ENCODE peak calls at places on chromosome 16, in four cellular contexts. U, W, D and M are unnamed samples.

GRCh38 chr16:25691519-25692091 is at the start of gene HS3ST4:
- DNase-seq in W (peak; percentile 37), D (no peak), U (no peak), M (peak; percentile 53)

GRCh38 chr16:67697407-67697806 is 21.7 kb downstream of the GFOD2 start:
- DNase-seq in U (no peak), D (no peak), W (no peak), M (no peak)

GRCh38 chr16:70157477-70158260 is 15.9 kb upstream of the CLEC18C start:
- DNase-seq in W (no peak), D (no peak), U (no peak), M (no peak)

GRCh38 chr16:2774161-2774891 is 2.8 kb downstream of the ELOB start:
- DNase-seq in W (no peak), U (no peak), D (no peak), M (no peak)

GRCh38 chr16:49462989-49463371 is 89.4 kb downstream of the C16orf78 start:
- DNase-seq in W (no peak), U (no peak), D (no peak), M (peak; percentile 4)

GRCh38 chr16:4317471-4318170 is 1.8 kb downstream of the GLIS2 start:
- DNase-seq in W (no peak), D (no peak), U (no peak), M (peak; percentile 58)

GRCh38 chr16:14131774-14132695 is 60.9 kb downstream of the MRTFB start:
- DNase-seq in W (no peak), D (peak; percentile 12), U (no peak), M (no peak)

GRCh38 chr16:78607465-78607864 is 508.0 kb downstream of the WWOX start:
- DNase-seq in D (peak; percentile 31), U (no peak), W (no peak), M (no peak)

GRCh38 chr16:72013389-72013788 is 4.8 kb downstream of the DHODH start:
- DNase-seq in D (peak; percentile 51), W (no peak), U (peak; percentile 61), M (no peak)

GRCh38 chr16:87951550-87952538 is 610 bp downstream of the BANP start:
- DNase-seq in D (no peak), W (peak; percentile 23), U (no peak), M (peak; percentile 58)

GRCh38 chr16:3259097-3259496 is 2.7 kb upstream of the MEFV start:
- DNase-seq in D (peak; percentile 44), W (no peak), U (no peak), M (no peak)

GRCh38 chr16:19008245-19008644 is 24.5 kb downstream of the TMC7 start:
- DNase-seq in W (no peak), D (peak; percentile 85), U (no peak), M (no peak)

GRCh38 chr16:65071371-65072311 is 50.2 kb downstream of the CDH11 start:
- DNase-seq in D (peak; percentile 79), U (no peak), W (no peak), M (no peak)

GRCh38 chr16:49634235-49635008 is 221.5 kb downstream of the ZNF423 start:
- DNase-seq in W (no peak), U (no peak), D (no peak), M (no peak)

GRCh38 chr16:87431926-87432325 is 39.8 kb downstream of the MAP1LC3B start:
- DNase-seq in W (no peak), U (peak; percentile 46), D (peak; percentile 94), M (no peak)

GRCh38 chr16:89020925-89021595 is 44.1 kb upstream of the CBFA2T3 start:
- DNase-seq in D (no peak), U (peak; percentile 1), W (no peak), M (no peak)

GRCh38 chr16:52584921-52585320 is 38.0 kb upstream of the TOX3 start:
- DNase-seq in W (no peak), D (no peak), U (no peak), M (no peak)

GRCh38 chr16:89006036-89006752 is 29.2 kb upstream of the CBFA2T3 start:
- DNase-seq in D (no peak), W (no peak), U (peak; percentile 12), M (no peak)

GRCh38 chr16:56865394-56866062 is 521 bp downstream of the SLC12A3 start:
- DNase-seq in D (no peak), U (no peak), W (no peak), M (no peak)

GRCh38 chr16:75805946-75806345 is 79.7 kb upstream of the CPHXL start:
- DNase-seq in U (no peak), D (no peak), W (no peak), M (no peak)

GRCh38 chr16:78684040-78684611 is 584.7 kb downstream of the WWOX start:
- DNase-seq in D (peak; percentile 97), W (no peak), U (no peak), M (no peak)

GRCh38 chr16:2737238-2737605 is 15.2 kb upstream of the SRRM2 start:
- DNase-seq in W (no peak), U (no peak), D (no peak), M (no peak)

GRCh38 chr16:72099377-72099818 is 5.8 kb downstream of the DHX38 start:
- DNase-seq in D (peak; percentile 56), U (peak; percentile 70), W (peak; percentile 39), M (peak; percentile 62)

GRCh38 chr16:83843657-83844056 is 35.9 kb downstream of the HSBP1 start:
- DNase-seq in D (no peak), W (no peak), U (no peak), M (no peak)

GRCh38 chr16:13077816-13078215 is 176.4 kb downstream of the SHISA9 start:
- DNase-seq in W (no peak), U (no peak), D (no peak), M (no peak)

GRCh38 chr16:68197250-68197649 is 38.7 kb downstream of the ESRP2 start:
- DNase-seq in U (no peak), W (no peak), D (peak; percentile 18), M (no peak)

GRCh38 chr16:89314357-89314756 is 96.9 kb downstream of the ZNF778 start:
- DNase-seq in D (no peak), W (no peak), U (no peak), M (no peak)

GRCh38 chr16:78669994-78670393 is 570.5 kb downstream of the WWOX start:
- DNase-seq in U (no peak), W (no peak), D (peak; percentile 74), M (no peak)

GRCh38 chr16:18969855-18970240 is 13.9 kb upstream of the TMC7 start:
- DNase-seq in D (no peak), W (no peak), U (no peak), M (no peak)

GRCh38 chr16:14132696-14133048 is 61.6 kb downstream of the MRTFB start:
- DNase-seq in W (no peak), U (no peak), D (peak; percentile 72), M (no peak)

GRCh38 chr16:75296606-75297005 is 45.2 kb upstream of the BCAR1 start:
- DNase-seq in D (peak; percentile 33), U (peak; percentile 64), W (no peak), M (no peak)

GRCh38 chr16:31409433-31409832 is 16.3 kb downstream of the ITGAD start:
- DNase-seq in W (no peak), U (no peak), D (peak; percentile 53), M (no peak)

GRCh38 chr16:88769617-88770458 is 15.2 kb downstream of the PIEZO1 start:
- DNase-seq in D (no peak), W (no peak), U (peak; percentile 62), M (peak; percentile 63)

GRCh38 chr16:74982303-74982702 is 2.6 kb downstream of the WDR59 start:
- DNase-seq in D (no peak), W (no peak), U (no peak), M (no peak)

GRCh38 chr16:68247400-68247799 is 2.2 kb downstream of the PLA2G15 start:
- DNase-seq in D (no peak), U (no peak), W (no peak), M (no peak)

GRCh38 chr16:64452446-64452845 is 669.4 kb downstream of the CDH11 start:
- DNase-seq in D (no peak), U (no peak), W (no peak), M (no peak)

GRCh38 chr16:61730997-61731396 is 305.2 kb downstream of the CDH8 start:
- DNase-seq in U (no peak), D (no peak), W (no peak), M (no peak)

GRCh38 chr16:46686815-46687473 is 2.0 kb downstream of the VPS35 start:
- DNase-seq in D (no peak), W (no peak), U (no peak), M (no peak)

GRCh38 chr16:46687486-46687885 is 1.5 kb downstream of the VPS35 start:
- DNase-seq in W (no peak), U (no peak), D (no peak), M (no peak)

GRCh38 chr16:46689492-46690280 is at the start of gene ORC6:
- DNase-seq in W (peak; percentile 93), D (peak; percentile 94), U (peak; percentile 99), M (peak; percentile 98)

GRCh38 chr16:46688657-46689491 is at the start of gene VPS35:
- DNase-seq in U (peak; percentile 100), W (peak; percentile 100), D (peak; percentile 98), M (peak; percentile 100)

DNA sequence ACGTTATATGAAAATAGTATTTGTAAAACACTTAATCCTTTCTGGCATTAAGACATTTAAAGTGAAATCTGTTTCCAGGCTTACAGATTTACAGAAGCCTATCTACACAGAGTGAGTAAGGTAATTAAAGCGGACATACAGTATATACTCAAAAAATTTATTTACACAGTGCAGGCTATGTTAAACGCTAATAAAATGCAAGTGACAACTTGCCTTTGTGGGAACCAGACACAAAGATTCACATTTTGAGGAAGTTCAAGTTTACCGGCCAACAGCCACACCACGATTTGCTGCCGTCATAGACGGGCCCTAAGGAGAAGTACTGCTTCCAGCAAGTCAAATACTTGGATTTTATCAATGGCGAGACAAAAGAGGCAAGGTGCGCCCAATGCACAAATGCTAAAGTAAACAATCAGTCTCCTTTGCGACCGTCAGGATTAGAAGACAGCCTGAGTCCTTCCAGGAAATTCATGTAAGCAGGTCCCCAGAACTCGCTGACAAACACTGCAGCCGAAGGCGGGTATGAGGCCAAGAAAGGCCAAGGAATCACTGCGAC is 799 bp downstream of the VPS35 start:
- DNase-seq in W (no peak), U (no peak), D (peak; percentile 28), M (no peak)
- TF ChIP-seq CTCF in W (peak; percentile 67), U (peak; percentile 47), D (peak; percentile 15), M (no peak)

DNA sequence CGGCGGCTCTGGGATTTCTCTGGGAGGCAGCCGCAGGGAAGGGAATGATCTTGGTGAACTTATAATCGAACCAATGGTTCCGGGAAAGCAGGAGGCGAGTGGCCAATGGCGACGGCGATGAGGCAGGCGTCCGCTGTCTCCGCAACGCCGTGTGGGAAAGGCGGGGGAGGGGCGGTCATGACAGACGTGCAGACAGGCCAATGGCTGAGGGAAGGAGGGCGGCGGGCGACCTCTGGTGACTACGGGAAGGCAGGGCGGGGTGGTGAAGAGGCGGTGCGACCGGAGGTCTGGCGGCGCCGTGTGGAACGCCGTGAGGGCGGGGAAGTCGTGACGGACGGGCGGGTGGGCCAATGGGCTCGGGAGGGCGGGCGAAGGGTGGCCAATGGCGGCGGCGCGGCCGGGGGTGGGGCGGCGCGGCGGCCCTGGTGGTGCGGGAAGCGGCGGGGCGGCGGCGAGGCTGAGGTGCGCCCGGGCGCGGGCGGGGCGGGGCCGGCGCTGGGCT is at the start of gene RAB40C:
- DNase-seq in U (peak; percentile 99), W (peak; percentile 97), D (peak; percentile 97), M (peak; percentile 99)
- TF ChIP-seq CTCF in U (no peak), W (no peak), D (no peak), M (no peak)

GRCh38 chr16:54934536-54935410 is 4.1 kb downstream of the IRX5 start:
- DNase-seq in U (no peak), W (peak; percentile 34), D (no peak), M (peak; percentile 51)
- TF ChIP-seq CTCF in U (peak; percentile 42), W (peak; percentile 58), D (no peak), M (no peak)

GRCh38 chr16:81198635-81199034 is 39.9 kb upstream of the BCO1 start:
- DNase-seq in D (no peak), U (no peak), W (no peak), M (no peak)
- TF ChIP-seq CTCF in D (peak; percentile 17), U (no peak), W (no peak), M (no peak)